ENCODE peak calls at places on chromosome 12, in four cellular contexts. M, U, X and H are unnamed samples.

GRCh38 chr12:52191841-52192791 is at the start of gene KRT80:
- DNase-seq in M (peak), U (peak), X (peak), H (peak)

GRCh38 chr12:90938451-90938850 is 16.5 kb downstream of the CCER1 start:
- DNase-seq in M (no peak), U (no peak), X (peak), H (peak)

GRCh38 chr12:92735131-92735721 is 32.4 kb downstream of the PLEKHG7 start:
- DNase-seq in M (no peak), U (no peak), X (peak), H (peak)

GRCh38 chr12:104201238-104202001 is 14.2 kb upstream of the TXNRD1 start:
- DNase-seq in M (peak), U (no peak), X (no peak), H (peak)

GRCh38 chr12:32494676-32495075 is 95.3 kb downstream of the FGD4 start:
- DNase-seq in M (no peak), U (no peak), X (no peak), H (no peak)

GRCh38 chr12:26768611-26769603 is 64.1 kb downstream of the ITPR2 start:
- DNase-seq in M (no peak), U (no peak), X (no peak), H (no peak)

GRCh38 chr12:90084018-90084417 is 375.4 kb upstream of the ATP2B1 start:
- DNase-seq in M (no peak), U (no peak), X (no peak), H (no peak)

GRCh38 chr12:104374806-104375205 is 71.3 kb downstream of the EID3 start:
- DNase-seq in M (no peak), U (no peak), X (no peak), H (no peak)

GRCh38 chr12:15045451-15045850 is 72.6 kb downstream of the PDE6H start:
- DNase-seq in M (no peak), U (no peak), X (no peak), H (no peak)

GRCh38 chr12:104784592-104784991 is 173.5 kb downstream of the SLC41A2 start:
- DNase-seq in M (no peak), U (no peak), X (no peak), H (peak)

GRCh38 chr12:15928345-15928744 is 17.2 kb downstream of the DERA start:
- DNase-seq in M (no peak), U (no peak), X (peak), H (peak)

GRCh38 chr12:55068416-55069010 is 48.7 kb downstream of the NEUROD4 start:
- DNase-seq in M (no peak), U (no peak), X (peak), H (peak)

GRCh38 chr12:111753144-111753881 is 13.4 kb upstream of the ALDH2 start:
- DNase-seq in M (peak), U (peak), X (no peak), H (peak)

GRCh38 chr12:132106921-132107320 is 37.2 kb downstream of the DDX51 start:
- DNase-seq in M (no peak), U (no peak), X (no peak), H (no peak)

GRCh38 chr12:3205742-3206519 is 128.8 kb downstream of the TSPAN9 start:
- DNase-seq in M (no peak), U (no peak), X (no peak), H (no peak)

GRCh38 chr12:25013061-25013460 is 64.2 kb upstream of the BCAT1 start:
- DNase-seq in M (no peak), U (no peak), X (no peak), H (no peak)

GRCh38 chr12:25004447-25004846 is 55.5 kb upstream of the BCAT1 start:
- DNase-seq in M (no peak), U (no peak), X (no peak), H (no peak)

GRCh38 chr12:25005376-25005775 is 56.5 kb upstream of the BCAT1 start:
- DNase-seq in M (no peak), U (no peak), X (no peak), H (no peak)

GRCh38 chr12:25014961-25015360 is 66.1 kb upstream of the BCAT1 start:
- DNase-seq in M (no peak), U (no peak), X (peak), H (peak)

GRCh38 chr12:25009511-25010092 is 60.7 kb upstream of the BCAT1 start:
- DNase-seq in M (no peak), U (no peak), X (no peak), H (no peak)
- H3K4me3 ChIP-seq in M (no peak), U (no peak), X (no peak), H (no peak)

GRCh38 chr12:64678248-64678647 is 68.0 kb downstream of the RASSF3 start:
- DNase-seq in M (no peak), U (no peak), X (no peak), H (no peak)
- TF ChIP-seq CTCF in M (no peak), U (peak), X (no peak), H (no peak)

DNA sequence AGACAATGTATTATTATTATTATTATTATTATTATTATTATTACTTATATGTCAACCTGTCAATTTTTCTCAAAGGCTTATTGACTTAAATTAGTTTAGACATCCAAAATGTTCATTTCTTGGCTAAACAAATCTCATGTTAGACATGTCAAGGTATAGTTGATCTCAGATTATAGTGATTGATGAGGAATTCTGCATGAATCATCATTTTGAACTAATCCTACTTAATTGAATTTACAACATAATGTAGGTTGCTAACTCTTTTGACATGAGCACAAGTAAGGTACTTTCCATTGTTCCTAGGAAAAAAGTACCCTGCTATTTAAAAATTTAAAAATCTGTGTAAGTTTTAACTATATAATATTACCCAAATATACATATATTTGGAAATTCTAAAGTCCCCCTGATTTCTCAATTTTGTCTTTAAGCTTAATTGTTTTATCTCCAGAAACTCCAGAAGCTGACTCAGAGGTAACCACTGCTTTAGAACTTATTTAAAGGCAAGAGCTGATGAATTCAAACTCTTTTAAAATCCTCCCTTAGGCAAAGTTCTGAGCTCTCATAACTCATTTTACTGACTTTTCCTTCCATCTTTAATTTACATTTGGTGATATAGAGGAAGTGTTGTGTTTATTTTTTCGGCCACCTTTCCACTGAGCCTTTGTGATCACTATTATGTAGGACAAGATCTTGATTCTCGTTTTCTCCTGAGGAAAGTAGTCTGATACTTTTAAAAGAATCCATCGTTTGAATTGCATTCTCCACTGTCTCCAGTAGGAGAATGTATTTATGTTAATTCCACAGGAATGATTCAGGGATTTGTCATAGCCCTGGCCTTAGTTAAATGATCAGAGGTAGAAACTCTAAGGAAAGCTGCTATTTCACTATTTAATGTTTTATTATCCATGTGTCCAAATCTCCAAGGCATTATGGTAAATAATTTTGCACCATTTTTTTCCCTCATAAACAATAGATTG is 1304.5 kb downstream of the AACS start:
- DNase-seq in M (no peak), U (no peak), X (peak), H (peak)
- H3K4me3 ChIP-seq in M (no peak), U (no peak), X (no peak), H (no peak)

GRCh38 chr12:30795660-30796507 is 41.1 kb upstream of the CAPRIN2 start:
- DNase-seq in M (peak), U (peak), X (peak), H (peak)
- TF ChIP-seq CTCF in M (no peak), U (no peak), X (no peak), H (peak)

DNA sequence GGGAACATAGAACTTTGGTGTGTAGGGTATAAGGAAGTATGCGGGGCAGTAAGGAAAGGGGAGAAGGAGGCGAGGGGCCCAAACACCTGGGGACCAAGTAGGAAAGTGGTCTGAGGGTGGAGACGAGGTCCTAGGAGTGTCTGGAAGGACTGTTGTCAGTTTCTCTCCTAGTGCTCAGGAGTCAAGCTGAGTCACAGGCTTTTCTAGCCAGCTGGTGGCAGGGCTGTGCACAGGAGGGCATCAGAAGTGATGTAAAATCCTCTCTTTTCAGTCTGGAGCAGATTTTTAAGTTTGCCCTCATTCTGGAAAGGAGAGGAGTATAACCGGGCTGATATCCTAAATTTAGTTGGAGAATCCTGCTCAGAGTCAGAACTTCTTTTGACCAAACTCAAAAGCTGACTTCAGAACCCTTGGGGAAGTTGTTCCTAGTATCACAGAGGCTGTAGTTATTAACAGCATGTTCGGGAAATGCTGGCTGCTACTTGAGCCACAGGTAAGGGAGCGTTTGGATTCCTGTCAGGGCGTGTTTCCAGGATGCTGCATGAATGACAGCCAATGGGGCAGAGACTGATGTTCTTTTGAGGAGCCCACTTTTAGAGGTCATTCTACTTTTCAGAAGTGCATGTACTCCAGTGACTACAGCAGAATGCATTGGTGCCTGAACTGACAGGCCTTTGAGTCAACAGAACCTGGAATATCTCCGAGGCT is 19.3 kb downstream of the ZNF664 start:
- DNase-seq in M (no peak), U (no peak), X (no peak), H (no peak)
- H3K4me3 ChIP-seq in M (no peak), U (no peak), X (no peak), H (no peak)

DNA sequence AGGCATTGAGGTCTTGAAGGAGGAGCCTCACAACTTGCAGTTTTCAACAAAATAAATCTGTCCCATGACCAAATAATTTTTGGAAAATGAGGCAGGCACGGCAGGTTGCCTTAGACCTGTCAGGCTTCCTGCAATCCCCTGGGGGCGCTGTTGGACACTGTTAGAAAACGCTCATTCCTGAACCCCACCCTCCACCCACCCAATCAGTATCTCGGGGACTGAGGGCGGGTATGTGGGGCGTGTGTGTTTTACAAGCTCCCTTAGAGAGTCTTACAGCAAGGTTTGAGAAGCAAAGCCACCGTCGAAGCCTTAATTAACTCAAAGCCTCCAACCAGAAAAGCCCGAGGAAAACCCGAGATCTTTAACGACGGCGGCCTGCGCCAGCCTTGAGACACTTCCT is 122.8 kb downstream of the GLT1D1 start:
- DNase-seq in M (no peak), U (no peak), X (no peak), H (no peak)
- TF ChIP-seq CTCF in M (no peak), U (no peak), X (no peak), H (no peak)

DNA sequence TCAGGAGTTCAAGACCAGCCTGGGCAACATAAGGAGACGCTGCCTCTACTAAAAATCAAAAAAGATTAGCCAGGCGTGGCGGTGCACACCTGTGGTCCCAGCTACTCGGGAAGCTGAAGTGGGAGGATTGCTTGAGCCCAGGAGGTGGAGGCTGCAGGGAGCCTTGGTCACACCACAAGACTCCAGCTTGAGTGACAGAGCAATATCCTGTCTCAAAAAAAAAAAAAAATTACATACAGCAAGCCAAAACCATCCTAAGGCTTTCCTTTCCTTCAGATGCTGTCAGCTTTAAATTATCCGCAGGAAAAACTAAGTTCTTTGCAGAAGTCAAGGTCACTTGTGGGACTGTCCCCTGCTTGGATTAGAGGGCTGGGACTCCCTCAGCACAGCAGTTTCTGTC is 1.3 kb downstream of the CS start:
- DNase-seq in M (no peak), U (no peak), X (no peak), H (no peak)
- H3K4me3 ChIP-seq in M (peak), U (peak), X (peak), H (peak)

DNA sequence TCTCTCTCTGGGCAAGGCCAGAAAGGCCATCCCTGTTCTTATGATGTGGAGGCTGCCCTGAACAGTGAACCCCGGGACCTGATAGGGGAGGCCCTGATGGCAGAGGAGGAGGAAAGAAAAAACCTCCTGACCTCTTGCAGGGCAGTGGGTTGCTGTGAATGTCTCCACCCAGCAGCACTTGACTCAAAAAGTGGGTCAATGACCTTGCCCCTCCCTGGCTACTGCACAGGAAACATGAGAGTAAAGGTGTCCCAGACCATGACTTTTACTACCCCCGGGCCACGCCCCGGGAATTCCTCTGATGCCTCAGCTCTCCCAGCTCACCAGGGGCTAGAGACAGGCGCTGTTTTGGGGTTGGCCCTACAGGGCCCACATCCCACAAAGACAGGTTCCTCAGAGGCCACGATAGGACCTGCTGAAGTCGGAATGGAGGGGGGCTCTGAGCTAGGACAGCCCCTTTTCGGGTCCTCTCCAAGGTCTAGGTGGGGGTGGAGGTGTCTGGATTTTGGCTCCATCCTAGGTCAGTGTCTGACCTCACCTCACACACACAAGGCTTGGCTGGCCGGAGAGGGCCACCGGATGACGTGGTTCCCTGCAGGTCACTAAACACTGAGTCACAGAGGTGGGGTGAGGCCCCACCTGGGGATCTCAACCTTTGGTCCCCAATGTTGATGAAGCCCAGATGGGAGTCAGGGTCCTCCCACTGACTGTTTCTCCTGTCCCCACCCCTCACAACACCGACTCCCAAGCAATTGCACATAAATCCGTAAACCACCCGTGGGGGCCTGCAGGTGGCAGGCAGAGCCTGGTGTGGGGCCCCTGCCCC is 1.6 kb downstream of the RHOF start:
- DNase-seq in M (no peak), U (peak), X (no peak), H (no peak)
- TF ChIP-seq CTCF in M (no peak), U (no peak), X (no peak), H (no peak)